ENCODE peak calls at places on chromosomes 6 and 20, in seven cellular contexts. T is A549; X is CD4-positive, CD25-positive, alpha-beta regulatory T cell; D is upper lobe of right lung; B is SK-N-SH; G is LNCaP clone FGC; J is Peyer's patch. Q is an unnamed sample.
A peak's percentile ranks its signal among the peaks of the same experiment; 100 is the strongest.

GRCh38 chr6:21922086-21922485 is 328.5 kb downstream of the SOX4 start:
- DNase-seq in T (no peak), X (no peak), D (no peak), B (no peak), G (no peak), J (no peak), Q (no peak)

GRCh38 chr6:21887301-21888185 is 294.0 kb downstream of the SOX4 start:
- DNase-seq in T (peak; percentile 5), X (no peak), D (no peak), B (no peak), G (peak; percentile 66), J (no peak), Q (no peak)

GRCh38 chr6:79430913-79431312 is 106.3 kb downstream of the LCA5 start:
- DNase-seq in T (no peak), X (no peak), D (no peak), B (no peak), G (no peak), J (no peak), Q (no peak)

GRCh38 chr20:41643504-41643938 is 25.3 kb upstream of the CHD6 start:
- DNase-seq in T (peak; percentile 18), X (no peak), D (peak; percentile 71), B (no peak), G (no peak), J (no peak), Q (no peak)

GRCh38 chr6:34788111-34788510 is 3.8 kb upstream of the BLTP3A start:
- DNase-seq in T (no peak), X (no peak), D (no peak), B (no peak), G (no peak), J (no peak), Q (no peak)

GRCh38 chr20:62712606-62713005 is 4.0 kb downstream of the NTSR1 start:
- DNase-seq in T (no peak), X (no peak), D (no peak), B (no peak), G (no peak), J (no peak), Q (no peak)

GRCh38 chr6:129590408-129591022 is 119.5 kb downstream of the ARHGAP18 start:
- DNase-seq in T (no peak), X (no peak), D (no peak), B (no peak), G (no peak), J (no peak), Q (peak; percentile 85)

GRCh38 chr6:109793793-109794192 is 102.7 kb downstream of the FIG4 start:
- DNase-seq in T (peak; percentile 55), X (peak; percentile 38), D (no peak), B (no peak), G (peak; percentile 64), J (no peak), Q (peak; percentile 83)

GRCh38 chr6:129481706-129482105 is 228.3 kb downstream of the ARHGAP18 start:
- DNase-seq in T (no peak), X (no peak), D (no peak), B (no peak), G (no peak), J (no peak), Q (no peak)

GRCh38 chr20:10109621-10110020 is 74.8 kb downstream of the ANKEF1 start:
- DNase-seq in T (no peak), X (no peak), D (no peak), B (no peak), G (no peak), J (no peak), Q (no peak)

GRCh38 chr6:16630035-16630643 is 131.1 kb downstream of the ATXN1 start:
- DNase-seq in T (no peak), X (no peak), D (no peak), B (no peak), G (no peak), J (no peak), Q (no peak)

GRCh38 chr6:113697642-113698410 is 159.3 kb upstream of the MARCKS start:
- DNase-seq in T (no peak), X (no peak), D (no peak), B (no peak), G (no peak), J (no peak), Q (peak; percentile 82)

GRCh38 chr6:168212322-168212721 is 107.3 kb downstream of the DACT2 start:
- DNase-seq in T (no peak), X (no peak), D (no peak), B (no peak), G (no peak), J (no peak), Q (no peak)

GRCh38 chr6:110412258-110412839 is 3.0 kb downstream of the DDO start:
- DNase-seq in T (no peak), X (no peak), D (no peak), B (no peak), G (no peak), J (no peak), Q (no peak)

GRCh38 chr6:35497571-35498406 is 910 bp upstream of the TEAD3 start:
- DNase-seq in T (peak; percentile 26), X (peak; percentile 51), D (peak; percentile 85), B (peak; percentile 92), G (no peak), J (peak; percentile 33), Q (peak; percentile 24)

GRCh38 chr20:44959082-44959895 is 908 bp downstream of the TOMM34 start:
- DNase-seq in T (peak; percentile 32), X (peak; percentile 67), D (no peak), B (peak; percentile 31), G (no peak), J (peak; percentile 58), Q (no peak)

GRCh38 chr6:10510592-10511367 is 10.4 kb upstream of the GCNT2 start:
- DNase-seq in T (peak; percentile 62), X (peak; percentile 56), D (peak; percentile 83), B (peak; percentile 71), G (peak; percentile 65), J (peak; percentile 47), Q (no peak)

GRCh38 chr6:168165891-168166290 is 86.9 kb upstream of the FRMD1 start:
- DNase-seq in T (no peak), X (no peak), D (no peak), B (no peak), G (no peak), J (no peak), Q (no peak)

GRCh38 chr6:1039191-1039590 is 272.7 kb upstream of the FOXQ1 start:
- DNase-seq in T (no peak), X (no peak), D (no peak), B (no peak), G (no peak), J (no peak), Q (no peak)

GRCh38 chr6:34529665-34530327 is 26.3 kb downstream of the SPDEF start:
- DNase-seq in T (no peak), X (no peak), D (no peak), B (no peak), G (no peak), J (no peak), Q (no peak)

GRCh38 chr20:44496976-44497375 is 21.3 kb downstream of the TTPAL start:
- DNase-seq in T (peak; percentile 43), X (no peak), D (no peak), B (no peak), G (no peak), J (no peak), Q (peak; percentile 67)

DNA sequence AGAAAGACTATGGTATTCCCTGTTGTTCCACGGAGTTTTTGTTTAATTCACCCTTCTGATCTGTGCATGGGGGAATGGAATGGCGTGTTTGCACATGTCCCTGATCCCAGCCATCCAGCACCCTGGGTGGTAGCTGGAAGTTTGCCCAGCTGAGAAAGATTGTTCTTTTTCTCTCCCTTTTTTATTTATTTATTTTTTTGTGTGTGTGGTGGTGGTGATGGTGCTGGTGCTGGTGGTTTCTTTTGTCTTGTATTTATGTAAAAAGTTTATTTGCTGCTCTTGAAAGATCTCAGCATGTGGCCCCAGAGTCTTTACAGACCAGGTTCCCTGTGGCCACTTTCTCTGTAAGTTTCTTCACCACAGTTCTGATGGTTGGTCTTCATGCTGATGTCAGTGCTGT is 372.6 kb downstream of the UTRN start:
- DNase-seq in T (no peak), X (no peak), D (no peak), B (no peak), G (no peak), J (no peak), Q (no peak)
- H3K4me3 ChIP-seq in T (no peak overlapping the region), X (no peak overlapping the region), D (no peak overlapping the region), B (no peak overlapping the region), G (no peak overlapping the region), J (no peak overlapping the region), Q (no peak overlapping the region)

GRCh38 chr6:26422329-26422728 is 18.0 kb upstream of the BTN3A3 start:
- DNase-seq in T (no peak), X (no peak), D (no peak), B (no peak), G (no peak), J (no peak), Q (no peak)
- H3K4me3 ChIP-seq in T (peak overlapping the region; percentile 56), X (peak overlapping the region; percentile 95), D (peak overlapping the region; percentile 95), B (peak overlapping the region; percentile 92), G (peak overlapping the region; percentile 77), J (no peak overlapping the region), Q (peak overlapping the region; percentile 57)

GRCh38 chr20:461254-462198 is 807 bp downstream of the TBC1D20 start:
- DNase-seq in T (peak; percentile 76), X (peak; percentile 77), D (peak; percentile 84), B (no peak), G (no peak), J (peak; percentile 42), Q (no peak)

GRCh38 chr20:462199-462991 is at the start of gene TBC1D20:
- DNase-seq in T (peak; percentile 92), X (peak; percentile 92), D (peak; percentile 92), B (peak; percentile 95), G (peak; percentile 46), J (peak; percentile 79), Q (no peak)

GRCh38 chr20:460707-461106 is 1.6 kb downstream of the TBC1D20 start:
- DNase-seq in T (peak; percentile 54), X (no peak), D (no peak), B (peak; percentile 40), G (no peak), J (no peak), Q (no peak)

GRCh38 chr20:460180-460579 is 2.2 kb downstream of the TBC1D20 start:
- DNase-seq in T (no peak), X (no peak), D (no peak), B (no peak), G (no peak), J (no peak), Q (no peak)

DNA sequence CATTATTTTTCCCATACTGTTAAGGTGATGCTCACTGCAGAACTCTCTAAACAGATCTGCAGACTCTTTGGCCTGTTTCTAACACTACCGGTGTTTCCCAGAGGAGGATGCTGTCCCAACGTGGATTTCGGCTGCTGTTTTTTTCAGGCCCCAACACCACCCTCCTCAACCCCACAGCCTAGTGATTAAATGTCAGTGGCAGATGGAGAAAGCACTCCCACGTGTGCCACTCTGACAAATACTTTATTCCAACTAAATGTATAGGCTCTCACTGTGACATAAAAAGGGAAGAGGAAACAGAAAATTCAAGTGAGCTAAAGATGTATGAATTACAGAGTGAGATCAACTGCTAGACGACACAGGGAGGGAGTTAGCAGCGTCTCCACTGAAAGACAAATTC is 3.6 kb downstream of the TBC1D20 start:
- DNase-seq in T (no peak), X (no peak), D (no peak), B (no peak), G (no peak), J (no peak), Q (no peak)
- H3K4me3 ChIP-seq in T (no peak overlapping the region), X (no peak overlapping the region), D (no peak overlapping the region), B (no peak overlapping the region), G (no peak overlapping the region), J (no peak overlapping the region), Q (no peak overlapping the region)

DNA sequence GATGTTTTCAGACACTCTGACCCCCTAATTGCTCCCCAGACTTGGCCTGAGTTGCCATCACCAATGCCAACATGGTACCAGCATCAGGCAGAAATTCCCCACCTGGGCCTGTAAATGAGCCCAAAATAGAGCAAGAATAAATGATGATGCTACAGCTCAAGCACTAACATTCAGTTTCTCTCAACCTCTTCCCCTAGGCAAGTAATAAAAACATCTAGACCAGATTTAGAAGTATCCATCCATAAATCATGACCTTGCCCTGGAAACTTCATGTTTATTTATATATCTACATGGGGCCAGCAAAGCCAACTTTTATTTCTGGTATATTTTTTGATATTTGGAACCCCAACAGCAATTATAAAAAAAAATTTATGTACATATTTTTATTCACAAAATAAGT is 221.4 kb upstream of the PLN start:
- DNase-seq in T (no peak), X (no peak), D (no peak), B (no peak), G (no peak), J (no peak), Q (no peak)
- H3K4me3 ChIP-seq in T (no peak overlapping the region), X (no peak overlapping the region), D (no peak overlapping the region), B (no peak overlapping the region), G (no peak overlapping the region), J (no peak overlapping the region), Q (no peak overlapping the region)